ENCODE peak calls at places on chromosomes 1 and 21, in eight cellular contexts. H is amniotic stem cell, W is lower lobe of right lung, S is breast epithelium, F is AG09319, X is NCI-H1092, P is AG20443, B is nephron progenitor cell. E is an unnamed sample.

GRCh38 chr1:31822766-31823165 is 6.9 kb upstream of the SPOCD1 start:
- DNase-seq in H (no peak), W (no peak), S (no peak), F (no peak), X (no peak), P (peak), B (no peak), E (no peak)

GRCh38 chr1:201050515-201051277 is 27.2 kb upstream of the KIF21B start:
- DNase-seq in H (no peak), W (no peak), S (no peak), F (no peak), X (no peak), P (no peak), B (no peak), E (no peak)

GRCh38 chr1:6052543-6053205 is 7.0 kb downstream of the KCNAB2 start:
- DNase-seq in H (peak), W (no peak), S (peak), F (peak), X (peak), P (peak), B (peak), E (peak)

GRCh38 chr1:40755052-40755451 is 28.5 kb upstream of the KCNQ4 start:
- DNase-seq in H (no peak), W (no peak), S (no peak), F (no peak), X (no peak), P (no peak), B (no peak), E (no peak)

GRCh38 chr1:230135726-230136125 is 68.7 kb downstream of the GALNT2 start:
- DNase-seq in H (no peak), W (no peak), S (no peak), F (no peak), X (no peak), P (no peak), B (no peak), E (no peak)

GRCh38 chr1:77986810-77987209 is 7.9 kb upstream of the FUBP1 start:
- DNase-seq in H (no peak), W (no peak), S (no peak), F (no peak), X (no peak), P (no peak), B (no peak), E (no peak)

GRCh38 chr1:89908993-89909436 is 85.9 kb upstream of the ZNF326 start:
- DNase-seq in H (no peak), W (no peak), S (no peak), F (peak), X (no peak), P (peak), B (no peak), E (no peak)

GRCh38 chr1:192831706-192832355 is 23.0 kb downstream of the RGS2 start:
- DNase-seq in H (no peak), W (no peak), S (no peak), F (no peak), X (no peak), P (peak), B (no peak), E (no peak)

GRCh38 chr1:175504875-175505555 is 238.4 kb downstream of the TNR start:
- DNase-seq in H (no peak), W (no peak), S (no peak), F (no peak), X (no peak), P (no peak), B (no peak), E (no peak)

GRCh38 chr21:33110340-33110715 is 40.4 kb downstream of the OLIG1 start:
- DNase-seq in H (no peak), W (no peak), S (no peak), F (no peak), X (no peak), P (no peak), B (no peak), E (no peak)

GRCh38 chr1:41442697-41443251 is 41.7 kb downstream of the EDN2 start:
- DNase-seq in H (peak), W (no peak), S (no peak), F (no peak), X (no peak), P (peak), B (no peak), E (peak)

GRCh38 chr1:57550092-57550491 is 126.2 kb upstream of the DAB1 start:
- DNase-seq in H (no peak), W (no peak), S (no peak), F (no peak), X (no peak), P (no peak), B (no peak), E (no peak)

GRCh38 chr1:12518956-12519707 is 98.9 kb downstream of the DHRS3 start:
- DNase-seq in H (no peak), W (peak), S (no peak), F (no peak), X (no peak), P (peak), B (peak), E (no peak)

GRCh38 chr1:51690285-51690961 is 73.5 kb downstream of the OSBPL9 start:
- DNase-seq in H (no peak), W (no peak), S (no peak), F (peak), X (no peak), P (peak), B (no peak), E (no peak)

GRCh38 chr1:229980009-229980408 is 87.0 kb upstream of the GALNT2 start:
- DNase-seq in H (no peak), W (no peak), S (no peak), F (no peak), X (no peak), P (no peak), B (no peak), E (no peak)

GRCh38 chr1:103788377-103788776 is 38.7 kb downstream of the AMY1C start:
- DNase-seq in H (no peak), W (no peak), S (no peak), F (no peak), X (no peak), P (peak), B (no peak), E (no peak)

GRCh38 chr1:91685994-91686393 is 185.3 kb downstream of the CDC7 start:
- DNase-seq in H (no peak), W (no peak), S (no peak), F (no peak), X (no peak), P (peak), B (no peak), E (no peak)

GRCh38 chr1:4139646-4140045 is 239.6 kb upstream of the C1orf174 start:
- DNase-seq in H (no peak), W (no peak), S (no peak), F (no peak), X (no peak), P (no peak), B (no peak), E (no peak)

GRCh38 chr1:77954521-77954920 is 24.4 kb downstream of the FUBP1 start:
- DNase-seq in H (no peak), W (no peak), S (no peak), F (no peak), X (no peak), P (no peak), B (no peak), E (no peak)

GRCh38 chr1:208209896-208210589 is 34.1 kb downstream of the PLXNA2 start:
- DNase-seq in H (no peak), W (no peak), S (no peak), F (no peak), X (no peak), P (no peak), B (no peak), E (no peak)

GRCh38 chr1:2446394-2446793 is 29.7 kb upstream of the PLCH2 start:
- DNase-seq in H (no peak), W (no peak), S (no peak), F (no peak), X (no peak), P (peak), B (no peak), E (no peak)

GRCh38 chr1:178938959-178939317 is 68.1 kb upstream of the ANGPTL1 start:
- DNase-seq in H (no peak), W (no peak), S (no peak), F (no peak), X (no peak), P (peak), B (peak), E (peak)

GRCh38 chr1:205506409-205507196 is 2.1 kb downstream of the CDK18 start:
- DNase-seq in H (no peak), W (no peak), S (no peak), F (no peak), X (no peak), P (no peak), B (no peak), E (no peak)

GRCh38 chr1:224432672-224433040 is 1.9 kb downstream of the WDR26 start:
- DNase-seq in H (no peak), W (no peak), S (no peak), F (no peak), X (no peak), P (no peak), B (no peak), E (peak)

GRCh38 chr1:198465201-198466144 is 75.0 kb downstream of the ATP6V1G3 start:
- DNase-seq in H (peak), W (no peak), S (no peak), F (peak), X (peak), P (peak), B (peak), E (no peak)

GRCh38 chr1:230002164-230002803 is 64.8 kb upstream of the GALNT2 start:
- DNase-seq in H (no peak), W (no peak), S (no peak), F (no peak), X (no peak), P (no peak), B (no peak), E (no peak)

GRCh38 chr1:227729144-227729880 is 5.8 kb downstream of the JMJD4 start:
- DNase-seq in H (no peak), W (no peak), S (no peak), F (no peak), X (no peak), P (no peak), B (no peak), E (no peak)

GRCh38 chr1:228471762-228472398 is 15.3 kb upstream of the RNF187 start:
- DNase-seq in H (no peak), W (no peak), S (no peak), F (no peak), X (peak), P (peak), B (no peak), E (peak)

GRCh38 chr1:212460376-212460775 is 27.7 kb downstream of the NENF start:
- DNase-seq in H (no peak), W (no peak), S (no peak), F (no peak), X (no peak), P (no peak), B (no peak), E (no peak)

GRCh38 chr1:225886159-225887029 is 2.6 kb downstream of the LEFTY1 start:
- DNase-seq in H (no peak), W (peak), S (no peak), F (no peak), X (no peak), P (no peak), B (no peak), E (no peak)

GRCh38 chr1:13828454-13829151 is 128.6 kb downstream of the PRDM2 start:
- DNase-seq in H (no peak), W (peak), S (peak), F (no peak), X (peak), P (peak), B (peak), E (no peak)

E was measured in DMS 273 treated with DMSO at 0.1 percent for 48 hours.